ENCODE peak calls at places on chromosomes 3 and 15, in four cellular contexts. One of them, this sample, is unnamed.

GRCh38 chr3:53255360-53255774 is 455 bp downstream of the TKT start:
- DNase-seq in IMR-90: no peak
- DNase-seq in HCT116: no peak
- DNase-seq in lung: no peak
- DNase-seq in this sample: no peak

GRCh38 chr3:45026038-45026437 is at the start of gene CLEC3B:
- DNase-seq in IMR-90: peak
- DNase-seq in HCT116: no peak
- DNase-seq in lung: peak
- DNase-seq in this sample: no peak

GRCh38 chr15:88657326-88658069 is 18.7 kb downstream of the ISG20 start:
- DNase-seq in IMR-90: peak
- DNase-seq in HCT116: peak
- DNase-seq in lung: peak
- DNase-seq in this sample: peak

GRCh38 chr3:41053220-41053619 is 146.1 kb upstream of the CTNNB1 start:
- DNase-seq in IMR-90: no peak
- DNase-seq in HCT116: no peak
- DNase-seq in lung: no peak
- DNase-seq in this sample: peak

GRCh38 chr3:171415070-171415469 is 45.1 kb downstream of the TNIK start:
- DNase-seq in IMR-90: peak
- DNase-seq in HCT116: no peak
- DNase-seq in lung: no peak
- DNase-seq in this sample: no peak

GRCh38 chr15:85880501-85881190 is 85.9 kb upstream of the KLHL25 start:
- DNase-seq in IMR-90: no peak
- DNase-seq in HCT116: no peak
- DNase-seq in lung: no peak
- DNase-seq in this sample: no peak

GRCh38 chr3:18667552-18667951 is 242.4 kb upstream of the SATB1 start:
- DNase-seq in IMR-90: no peak
- DNase-seq in HCT116: no peak
- DNase-seq in lung: no peak
- DNase-seq in this sample: no peak

GRCh38 chr15:83284563-83285283 is at the start of gene BNC1:
- DNase-seq in IMR-90: no peak
- DNase-seq in HCT116: no peak
- DNase-seq in lung: no peak
- DNase-seq in this sample: no peak

GRCh38 chr15:100910556-100910955 is 8.6 kb upstream of the LRRK1 start:
- DNase-seq in IMR-90: no peak
- DNase-seq in HCT116: no peak
- DNase-seq in lung: no peak
- DNase-seq in this sample: no peak

GRCh38 chr15:40695469-40695910 is 516 bp downstream of the RAD51 start:
- DNase-seq in IMR-90: peak
- DNase-seq in HCT116: no peak
- DNase-seq in lung: no peak
- DNase-seq in this sample: no peak

GRCh38 chr3:98779936-98780335 is 16.8 kb downstream of the ST3GAL6 start:
- DNase-seq in IMR-90: peak
- DNase-seq in HCT116: no peak
- DNase-seq in lung: no peak
- DNase-seq in this sample: no peak

GRCh38 chr3:165884518-165884917 is 47.3 kb upstream of the BCHE start:
- DNase-seq in IMR-90: no peak
- DNase-seq in HCT116: no peak
- DNase-seq in lung: no peak
- DNase-seq in this sample: no peak

GRCh38 chr3:33091746-33092145 is 5.2 kb downstream of the GLB1 start:
- DNase-seq in IMR-90: no peak
- DNase-seq in HCT116: no peak
- DNase-seq in lung: no peak
- DNase-seq in this sample: no peak

DNA sequence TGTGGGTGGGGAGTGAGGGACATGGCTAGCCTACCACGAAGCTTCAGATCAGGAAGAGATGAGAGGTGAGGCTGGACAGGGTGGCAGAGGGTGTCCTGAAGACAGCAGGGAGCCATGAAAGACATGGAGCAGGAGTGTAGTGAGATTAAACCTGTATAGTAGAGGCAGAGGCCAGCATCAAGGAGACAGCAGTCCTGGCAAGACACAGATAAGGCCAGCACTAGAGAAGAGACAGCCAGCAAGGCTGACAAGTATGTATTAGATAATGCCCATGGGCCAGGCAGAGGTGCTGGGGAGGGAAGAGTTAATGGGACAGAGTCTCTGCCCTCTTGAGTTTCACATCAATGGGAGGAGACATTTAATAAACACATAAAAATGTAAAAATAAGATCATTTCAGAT is 3.7 kb upstream of the GP9 start:
- DNase-seq in IMR-90: no peak
- DNase-seq in HCT116: no peak
- DNase-seq in lung: no peak
- DNase-seq in this sample: no peak
- TF ChIP-seq CTCF in IMR-90: no peak
- TF ChIP-seq CTCF in HCT116: no peak
- TF ChIP-seq CTCF in lung: no peak
- TF ChIP-seq CTCF in this sample: no peak

DNA sequence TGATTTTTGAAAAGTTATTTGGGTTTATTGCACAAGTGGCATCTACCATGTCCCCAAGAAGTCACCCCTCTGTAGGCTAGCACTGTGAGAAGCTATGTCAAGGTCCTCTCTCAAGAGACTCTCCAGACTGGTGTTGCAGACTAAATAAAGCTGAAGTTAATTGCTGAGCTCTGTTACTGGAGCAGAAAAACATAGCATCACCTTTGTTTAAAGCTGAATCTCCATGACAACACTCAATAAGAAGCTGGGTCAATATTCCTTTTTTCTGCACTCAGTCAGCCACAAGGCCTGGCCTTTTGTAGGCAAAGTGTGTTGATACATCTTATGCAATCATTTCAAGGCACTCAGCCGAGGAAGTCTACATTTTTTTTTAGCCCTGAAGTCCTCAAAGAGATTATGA is 806.6 kb upstream of the LMCD1 start:
- DNase-seq in IMR-90: no peak
- DNase-seq in HCT116: no peak
- DNase-seq in lung: no peak
- DNase-seq in this sample: no peak
- TF ChIP-seq CTCF in IMR-90: no peak
- TF ChIP-seq CTCF in HCT116: no peak
- TF ChIP-seq CTCF in lung: no peak
- TF ChIP-seq CTCF in this sample: no peak

DNA sequence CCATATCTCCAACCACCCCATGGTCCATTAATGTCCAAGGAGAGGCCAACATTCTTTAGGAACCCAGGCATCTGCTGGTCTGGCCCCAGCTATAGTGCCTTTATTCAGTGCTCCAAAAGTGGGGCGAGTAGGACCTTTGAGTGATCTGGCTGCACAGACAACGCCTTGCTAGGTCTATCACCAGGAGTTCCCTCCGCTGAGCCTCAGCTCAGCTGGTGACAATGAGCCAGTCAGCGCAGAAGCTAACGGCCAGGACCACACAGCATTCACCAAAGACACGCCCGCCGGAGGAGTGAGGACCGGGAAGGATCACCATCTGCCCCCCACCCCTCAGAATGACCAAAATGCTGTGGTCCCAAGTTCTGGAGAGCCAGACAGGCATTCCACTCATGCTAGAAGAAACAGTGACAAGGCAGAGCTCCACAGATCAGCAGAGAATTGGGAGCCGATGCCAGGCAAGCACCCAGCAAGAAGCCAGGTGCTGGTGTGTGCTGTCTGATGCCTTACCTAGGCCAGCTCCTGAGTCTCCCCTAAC is 19.0 kb downstream of the TBC1D2B start:
- DNase-seq in IMR-90: no peak
- DNase-seq in HCT116: no peak
- DNase-seq in lung: no peak
- DNase-seq in this sample: no peak
- TF ChIP-seq CTCF in IMR-90: no peak
- TF ChIP-seq CTCF in HCT116: no peak
- TF ChIP-seq CTCF in lung: no peak
- TF ChIP-seq CTCF in this sample: no peak

GRCh38 chr15:79244876-79245275 is 37.6 kb upstream of the ANKRD34C start:
- DNase-seq in IMR-90: no peak
- DNase-seq in HCT116: no peak
- DNase-seq in lung: no peak
- DNase-seq in this sample: peak

GRCh38 chr15:79243723-79244122 is 38.8 kb upstream of the ANKRD34C start:
- DNase-seq in IMR-90: no peak
- DNase-seq in HCT116: no peak
- DNase-seq in lung: no peak
- DNase-seq in this sample: peak

GRCh38 chr15:79240036-79240435 is 42.5 kb upstream of the ANKRD34C start:
- DNase-seq in IMR-90: no peak
- DNase-seq in HCT116: no peak
- DNase-seq in lung: no peak
- DNase-seq in this sample: peak
- TF ChIP-seq CTCF in IMR-90: no peak
- TF ChIP-seq CTCF in HCT116: no peak
- TF ChIP-seq CTCF in lung: no peak
- TF ChIP-seq CTCF in this sample: no peak

GRCh38 chr15:57462391-57462790 is 86.1 kb downstream of the CGNL1 start:
- DNase-seq in IMR-90: peak
- DNase-seq in HCT116: no peak
- DNase-seq in lung: no peak
- DNase-seq in this sample: no peak
- TF ChIP-seq CTCF in IMR-90: peak
- TF ChIP-seq CTCF in HCT116: no peak
- TF ChIP-seq CTCF in lung: no peak
- TF ChIP-seq CTCF in this sample: peak

GRCh38 chr3:146747928-146748327 is 142.8 kb upstream of the PLSCR5 start:
- DNase-seq in IMR-90: peak
- DNase-seq in HCT116: peak
- DNase-seq in lung: no peak
- DNase-seq in this sample: no peak
- TF ChIP-seq CTCF in IMR-90: peak
- TF ChIP-seq CTCF in HCT116: peak
- TF ChIP-seq CTCF in lung: no peak
- TF ChIP-seq CTCF in this sample: peak

GRCh38 chr3:192449036-192449435 is 278.3 kb downstream of the FGF12 start:
- DNase-seq in IMR-90: no peak
- DNase-seq in HCT116: no peak
- DNase-seq in lung: no peak
- DNase-seq in this sample: no peak
- TF ChIP-seq CTCF in IMR-90: peak
- TF ChIP-seq CTCF in HCT116: peak
- TF ChIP-seq CTCF in lung: no peak
- TF ChIP-seq CTCF in this sample: peak

This sample was measured in osteocyte.